ENCODE peak calls at places on chromosome 14, in eight cellular contexts. One of them, this sample, is unnamed. For H3K4me1, the result is how much of the 10 kb centered on the place peaks cover.

GRCh38 chr14:90368946-90369721 is 27.7 kb upstream of the CALM1 start:
- DNase-seq in IMR-90: peak
- DNase-seq in tibial nerve: no peak
- DNase-seq in A549: peak
- DNase-seq in spleen: no peak
- DNase-seq in Peyer's patch: peak
- DNase-seq in body of pancreas: no peak
- DNase-seq in uterus: no peak
- DNase-seq in this sample: no peak

GRCh38 chr14:71711619-71712018 is 220.6 kb upstream of the RGS6 start:
- DNase-seq in A549: no peak
- DNase-seq in Peyer's patch: no peak
- DNase-seq in uterus: no peak
- DNase-seq in tibial nerve: no peak
- DNase-seq in spleen: no peak
- DNase-seq in IMR-90: peak
- DNase-seq in body of pancreas: no peak
- DNase-seq in this sample: no peak

GRCh38 chr14:21525995-21526671 is at the start of gene SALL2:
- DNase-seq in A549: peak
- DNase-seq in spleen: peak
- DNase-seq in body of pancreas: peak
- DNase-seq in IMR-90: peak
- DNase-seq in tibial nerve: peak
- DNase-seq in uterus: peak
- DNase-seq in Peyer's patch: peak
- DNase-seq in this sample: peak

GRCh38 chr14:106518054-106518943 is 991.9 kb downstream of the TMEM121 start:
- DNase-seq in Peyer's patch: peak
- DNase-seq in body of pancreas: peak
- DNase-seq in tibial nerve: no peak
- DNase-seq in spleen: peak
- DNase-seq in A549: no peak
- DNase-seq in IMR-90: no peak
- DNase-seq in uterus: no peak
- DNase-seq in this sample: peak

GRCh38 chr14:68651652-68652432 is 141.0 kb downstream of the ZFP36L1 start:
- DNase-seq in spleen: peak
- DNase-seq in IMR-90: peak
- DNase-seq in body of pancreas: no peak
- DNase-seq in uterus: peak
- DNase-seq in tibial nerve: no peak
- DNase-seq in A549: no peak
- DNase-seq in Peyer's patch: no peak
- DNase-seq in this sample: no peak

GRCh38 chr14:54374117-54374884 is 22.5 kb upstream of the CDKN3 start:
- DNase-seq in body of pancreas: no peak
- DNase-seq in IMR-90: peak
- DNase-seq in A549: no peak
- DNase-seq in Peyer's patch: no peak
- DNase-seq in uterus: no peak
- DNase-seq in tibial nerve: no peak
- DNase-seq in spleen: no peak
- DNase-seq in this sample: no peak

GRCh38 chr14:99519931-99520421 is 38.8 kb downstream of the CCNK start:
- DNase-seq in Peyer's patch: no peak
- DNase-seq in uterus: no peak
- DNase-seq in spleen: no peak
- DNase-seq in body of pancreas: no peak
- DNase-seq in A549: no peak
- DNase-seq in tibial nerve: no peak
- DNase-seq in IMR-90: no peak
- DNase-seq in this sample: no peak

GRCh38 chr14:89644641-89645040 is 227.6 kb upstream of the FOXN3 start:
- DNase-seq in spleen: no peak
- DNase-seq in Peyer's patch: no peak
- DNase-seq in IMR-90: no peak
- DNase-seq in body of pancreas: no peak
- DNase-seq in A549: no peak
- DNase-seq in uterus: no peak
- DNase-seq in tibial nerve: no peak
- DNase-seq in this sample: no peak

GRCh38 chr14:91220581-91221000 is 23.9 kb downstream of the GPR68 start:
- DNase-seq in tibial nerve: no peak
- DNase-seq in IMR-90: no peak
- DNase-seq in spleen: no peak
- DNase-seq in uterus: no peak
- DNase-seq in A549: no peak
- DNase-seq in body of pancreas: no peak
- DNase-seq in Peyer's patch: no peak
- DNase-seq in this sample: peak

GRCh38 chr14:47207636-47208035 is 467.8 kb downstream of the MDGA2 start:
- DNase-seq in A549: no peak
- DNase-seq in tibial nerve: no peak
- DNase-seq in body of pancreas: no peak
- DNase-seq in uterus: no peak
- DNase-seq in spleen: no peak
- DNase-seq in IMR-90: no peak
- DNase-seq in Peyer's patch: no peak
- DNase-seq in this sample: no peak

GRCh38 chr14:53358166-53358565 is 205.0 kb upstream of the DDHD1 start:
- DNase-seq in body of pancreas: no peak
- DNase-seq in Peyer's patch: no peak
- DNase-seq in uterus: no peak
- DNase-seq in A549: no peak
- DNase-seq in spleen: no peak
- DNase-seq in IMR-90: no peak
- DNase-seq in tibial nerve: no peak
- DNase-seq in this sample: no peak

GRCh38 chr14:52701223-52701622 is 5.8 kb upstream of the PSMC6 start:
- DNase-seq in tibial nerve: no peak
- DNase-seq in Peyer's patch: no peak
- DNase-seq in IMR-90: peak
- DNase-seq in A549: no peak
- DNase-seq in body of pancreas: no peak
- DNase-seq in spleen: no peak
- DNase-seq in uterus: no peak
- DNase-seq in this sample: no peak

GRCh38 chr14:61653507-61653906 is 41.8 kb upstream of the HIF1A start:
- DNase-seq in A549: no peak
- DNase-seq in body of pancreas: no peak
- DNase-seq in IMR-90: peak
- DNase-seq in uterus: no peak
- DNase-seq in Peyer's patch: no peak
- DNase-seq in tibial nerve: no peak
- DNase-seq in spleen: no peak
- DNase-seq in this sample: no peak

GRCh38 chr14:98173291-98173690 is 1098.7 kb downstream of the BCL11B start:
- DNase-seq in body of pancreas: no peak
- DNase-seq in tibial nerve: no peak
- DNase-seq in spleen: peak
- DNase-seq in A549: no peak
- DNase-seq in IMR-90: no peak
- DNase-seq in Peyer's patch: peak
- DNase-seq in uterus: no peak
- DNase-seq in this sample: peak

GRCh38 chr14:104206281-104206904 is 68.0 kb downstream of the KIF26A start:
- DNase-seq in Peyer's patch: peak
- DNase-seq in spleen: no peak
- DNase-seq in A549: no peak
- DNase-seq in tibial nerve: no peak
- DNase-seq in uterus: no peak
- DNase-seq in body of pancreas: no peak
- DNase-seq in IMR-90: no peak
- DNase-seq in this sample: peak

DNA sequence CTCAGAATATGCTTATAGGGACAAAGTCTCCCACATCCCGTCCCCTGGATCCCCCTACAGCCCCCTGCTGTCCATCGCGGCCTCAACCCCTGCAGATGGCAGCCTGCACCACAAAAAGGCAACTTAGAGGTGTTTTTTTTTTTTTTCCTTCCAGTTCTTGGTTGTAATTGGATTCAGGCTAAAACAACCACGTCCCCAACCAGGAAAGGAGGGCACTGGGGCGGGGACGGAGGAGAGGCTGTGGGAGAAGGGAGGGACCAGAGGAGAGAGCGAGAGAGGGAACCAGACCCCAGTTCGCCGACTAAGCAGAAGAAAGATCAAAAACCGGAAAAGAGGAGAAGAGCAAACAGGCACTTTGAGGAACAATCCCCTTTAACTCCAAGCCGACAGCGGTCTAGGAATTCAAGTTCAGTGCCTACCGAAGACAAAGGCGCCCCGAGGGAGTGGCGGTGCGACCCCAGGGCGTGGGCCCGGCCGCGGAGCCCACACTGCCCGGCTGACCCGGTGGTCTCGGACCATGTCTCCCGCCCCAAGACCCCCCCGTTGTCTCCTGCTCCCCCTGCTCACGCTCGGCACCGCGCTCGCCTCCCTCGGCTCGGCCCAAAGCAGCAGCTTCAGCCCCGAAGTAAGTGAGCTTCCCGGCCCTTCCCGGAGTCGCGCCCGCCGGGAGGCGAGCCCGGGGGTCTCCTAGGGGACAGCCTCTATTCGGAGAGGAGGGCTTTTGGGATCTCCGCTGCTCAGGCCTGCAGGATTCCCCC is at the start of gene MMP14:
- DNase-seq in uterus: peak
- DNase-seq in spleen: peak
- DNase-seq in A549: no peak
- DNase-seq in Peyer's patch: peak
- DNase-seq in body of pancreas: peak
- DNase-seq in IMR-90: peak
- DNase-seq in tibial nerve: peak
- DNase-seq in this sample: peak
- TF ChIP-seq POLR2A in uterus: peak
- TF ChIP-seq POLR2A in spleen: no peak
- TF ChIP-seq POLR2A in A549: no peak
- TF ChIP-seq POLR2A in Peyer's patch: no peak
- TF ChIP-seq POLR2A in body of pancreas: peak
- TF ChIP-seq POLR2A in IMR-90: peak
- TF ChIP-seq POLR2A in tibial nerve: peak
- TF ChIP-seq POLR2A in this sample: no peak

GRCh38 chr14:74616996-74617700 is 5.1 kb upstream of the LTBP2 start:
- DNase-seq in uterus: no peak
- DNase-seq in body of pancreas: no peak
- DNase-seq in tibial nerve: no peak
- DNase-seq in IMR-90: no peak
- DNase-seq in spleen: peak
- DNase-seq in A549: no peak
- DNase-seq in Peyer's patch: no peak
- DNase-seq in this sample: no peak

GRCh38 chr14:74614508-74615495 is 2.8 kb upstream of the LTBP2 start:
- DNase-seq in body of pancreas: no peak
- DNase-seq in uterus: no peak
- DNase-seq in tibial nerve: no peak
- DNase-seq in Peyer's patch: no peak
- DNase-seq in A549: no peak
- DNase-seq in IMR-90: no peak
- DNase-seq in spleen: no peak
- DNase-seq in this sample: no peak

GRCh38 chr14:74613211-74613914 is 1.3 kb upstream of the LTBP2 start:
- DNase-seq in Peyer's patch: no peak
- DNase-seq in IMR-90: no peak
- DNase-seq in spleen: peak
- DNase-seq in A549: no peak
- DNase-seq in uterus: no peak
- DNase-seq in body of pancreas: no peak
- DNase-seq in tibial nerve: no peak
- DNase-seq in this sample: no peak

GRCh38 chr14:74616507-74616906 is 4.5 kb upstream of the LTBP2 start:
- DNase-seq in A549: peak
- DNase-seq in IMR-90: peak
- DNase-seq in tibial nerve: no peak
- DNase-seq in body of pancreas: no peak
- DNase-seq in Peyer's patch: no peak
- DNase-seq in uterus: no peak
- DNase-seq in spleen: peak
- DNase-seq in this sample: no peak

GRCh38 chr14:74615735-74616134 is 3.7 kb upstream of the LTBP2 start:
- DNase-seq in Peyer's patch: no peak
- DNase-seq in tibial nerve: no peak
- DNase-seq in spleen: no peak
- DNase-seq in IMR-90: no peak
- DNase-seq in body of pancreas: no peak
- DNase-seq in A549: no peak
- DNase-seq in uterus: no peak
- DNase-seq in this sample: no peak
- H3K4me1 ChIP-seq in Peyer's patch: under half
- H3K4me1 ChIP-seq in tibial nerve: under half
- H3K4me1 ChIP-seq in spleen: half or more
- H3K4me1 ChIP-seq in IMR-90: under half
- H3K4me1 ChIP-seq in body of pancreas: half or more
- H3K4me1 ChIP-seq in A549: half or more
- H3K4me1 ChIP-seq in uterus: under half
- H3K4me1 ChIP-seq in this sample: under half

DNA sequence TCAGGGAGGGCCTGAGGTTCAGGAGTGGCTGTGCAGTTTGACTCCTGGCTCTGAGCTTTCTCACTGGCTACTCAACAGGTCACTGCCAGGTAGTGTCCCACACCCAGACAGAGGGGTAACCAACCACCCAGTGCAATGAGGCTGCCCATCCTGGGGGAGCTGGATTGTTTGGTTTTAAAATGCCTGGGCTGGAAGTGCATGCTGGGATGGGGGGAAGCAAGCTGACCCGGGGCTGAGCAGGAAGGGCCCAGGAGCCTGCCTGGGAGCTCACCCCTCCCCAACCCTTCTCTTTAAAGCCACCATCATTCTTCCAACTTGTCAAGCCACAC is 12.6 kb upstream of the ABHD12B start:
- DNase-seq in body of pancreas: no peak
- DNase-seq in Peyer's patch: no peak
- DNase-seq in spleen: no peak
- DNase-seq in IMR-90: no peak
- DNase-seq in A549: no peak
- DNase-seq in uterus: no peak
- DNase-seq in tibial nerve: no peak
- DNase-seq in this sample: no peak
- H3K4me3 ChIP-seq in body of pancreas: no peak
- H3K4me3 ChIP-seq in Peyer's patch: peak
- H3K4me3 ChIP-seq in spleen: peak
- H3K4me3 ChIP-seq in IMR-90: no peak
- H3K4me3 ChIP-seq in A549: peak
- H3K4me3 ChIP-seq in uterus: peak
- H3K4me3 ChIP-seq in tibial nerve: peak
- H3K4me3 ChIP-seq in this sample: no peak

DNA sequence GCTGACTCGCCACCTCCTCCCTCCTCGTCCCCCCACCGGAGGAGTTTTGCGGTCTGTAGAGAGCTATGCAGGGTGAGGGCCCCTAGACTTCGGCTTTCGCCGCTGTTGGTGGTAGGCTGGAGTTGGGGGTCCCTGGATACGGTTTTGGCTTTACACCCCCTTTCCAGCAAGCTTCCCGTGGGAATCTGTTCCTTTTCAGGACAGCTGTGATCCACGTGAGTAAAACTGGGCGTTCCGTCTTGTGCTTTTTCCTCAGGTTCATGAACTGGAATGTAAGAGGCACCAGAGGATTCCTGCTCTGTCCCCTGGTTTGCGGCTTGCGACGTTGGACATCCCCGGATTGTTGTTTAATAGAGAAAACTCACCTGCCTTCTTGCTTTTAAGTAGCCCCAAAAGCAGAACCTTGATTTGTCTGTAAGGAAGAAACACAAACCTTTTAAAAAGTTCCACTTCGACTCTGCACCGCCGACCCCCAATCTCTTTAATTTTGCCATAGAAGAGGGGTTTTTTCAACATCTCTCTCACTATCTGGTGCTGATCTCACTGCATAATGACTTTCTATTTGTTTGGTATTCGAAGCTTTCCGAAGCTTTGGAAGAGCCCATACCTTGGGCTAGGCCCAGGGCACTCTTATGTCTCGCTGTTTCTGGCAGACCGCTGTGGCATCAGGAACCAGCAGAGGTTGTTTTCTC is 490 bp downstream of the PRORP start:
- DNase-seq in tibial nerve: no peak
- DNase-seq in Peyer's patch: no peak
- DNase-seq in uterus: no peak
- DNase-seq in IMR-90: peak
- DNase-seq in body of pancreas: no peak
- DNase-seq in spleen: peak
- DNase-seq in A549: peak
- DNase-seq in this sample: peak
- TF ChIP-seq POLR2A in tibial nerve: no peak
- TF ChIP-seq POLR2A in Peyer's patch: no peak
- TF ChIP-seq POLR2A in uterus: no peak
- TF ChIP-seq POLR2A in IMR-90: no peak
- TF ChIP-seq POLR2A in body of pancreas: no peak
- TF ChIP-seq POLR2A in spleen: no peak
- TF ChIP-seq POLR2A in A549: no peak
- TF ChIP-seq POLR2A in this sample: no peak